ENCODE peak calls at places on chromosomes 2 and 18, in four cellular contexts. Y is aorta, I is A673, J is spleen. R is an unnamed sample.

GRCh38 chr2:18178736-18179349 is 300.4 kb downstream of the KCNS3 start:
- DNase-seq in J (no peak), I (peak), Y (no peak), R (no peak)

GRCh38 chr2:81196383-81196851 is 891.9 kb upstream of the LRRTM1 start:
- DNase-seq in Y (peak), I (no peak), J (no peak), R (peak)

GRCh38 chr2:147182260-147182659 is 662.6 kb upstream of the ACVR2A start:
- DNase-seq in I (no peak), J (no peak), Y (no peak), R (no peak)

GRCh38 chr2:11068856-11069526 is 86.3 kb upstream of the SLC66A3 start:
- DNase-seq in Y (no peak), I (no peak), J (no peak), R (no peak)

GRCh38 chr2:24913896-24914295 is 6.1 kb downstream of the ADCY3 start:
- DNase-seq in J (peak), I (no peak), Y (peak), R (no peak)

GRCh38 chr2:173502296-173502695 is 147.6 kb downstream of the CDCA7 start:
- DNase-seq in I (no peak), J (no peak), Y (no peak), R (no peak)

GRCh38 chr2:173062806-173063205 is 12.8 kb upstream of the MAP3K20 start:
- DNase-seq in I (peak), Y (no peak), J (no peak), R (no peak)

GRCh38 chr2:23803275-23803964 is 123.5 kb downstream of the ATAD2B start:
- DNase-seq in I (no peak), Y (no peak), J (no peak), R (no peak)

GRCh38 chr2:159195719-159196118 is 90.8 kb downstream of the WDSUB1 start:
- DNase-seq in Y (no peak), I (no peak), J (peak), R (no peak)

GRCh38 chr2:124027182-124027581 is 2.1 kb downstream of the CNTNAP5 start:
- DNase-seq in Y (no peak), J (no peak), I (peak), R (no peak)

GRCh38 chr18:12944724-12945123 is 3.1 kb upstream of the SEH1L start:
- DNase-seq in Y (peak), J (no peak), I (no peak), R (no peak)

GRCh38 chr18:24271381-24272331 is 126.0 kb downstream of the OSBPL1A start:
- DNase-seq in Y (peak), I (peak), J (peak), R (peak)

GRCh38 chr18:60809937-60810336 is 437.4 kb upstream of the MC4R start:
- DNase-seq in I (no peak), Y (no peak), J (no peak), R (no peak)

DNA sequence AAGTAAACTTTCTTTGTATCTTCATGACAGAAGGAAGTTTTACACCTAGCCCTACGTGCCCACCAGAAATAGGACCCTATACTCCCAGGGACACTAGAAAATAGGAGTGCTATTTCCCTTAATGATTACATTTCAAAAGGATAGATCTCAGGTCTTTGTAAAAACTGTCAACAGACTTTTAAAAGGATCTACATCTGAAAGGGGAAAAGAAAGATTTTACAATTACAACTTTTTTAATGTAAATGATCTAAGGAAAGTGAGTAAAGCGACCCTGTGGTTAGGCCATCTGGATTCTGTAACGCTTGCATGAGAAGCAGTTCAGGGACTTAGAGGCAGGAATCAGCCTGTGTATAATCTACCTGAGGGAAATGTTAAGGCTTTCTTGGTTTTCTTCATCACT is 431.8 kb upstream of the MC4R start:
- DNase-seq in Y (no peak), J (no peak), I (no peak), R (no peak)
- H3K27ac ChIP-seq in Y (no peak), J (no peak), I (no peak), R (no peak)

GRCh38 chr2:75570948-75571729 is 10.4 kb upstream of the EVA1A start:
- DNase-seq in Y (no peak), I (peak), J (no peak), R (no peak)
- H3K27ac ChIP-seq in Y (no peak), I (peak), J (no peak), R (peak)

DNA sequence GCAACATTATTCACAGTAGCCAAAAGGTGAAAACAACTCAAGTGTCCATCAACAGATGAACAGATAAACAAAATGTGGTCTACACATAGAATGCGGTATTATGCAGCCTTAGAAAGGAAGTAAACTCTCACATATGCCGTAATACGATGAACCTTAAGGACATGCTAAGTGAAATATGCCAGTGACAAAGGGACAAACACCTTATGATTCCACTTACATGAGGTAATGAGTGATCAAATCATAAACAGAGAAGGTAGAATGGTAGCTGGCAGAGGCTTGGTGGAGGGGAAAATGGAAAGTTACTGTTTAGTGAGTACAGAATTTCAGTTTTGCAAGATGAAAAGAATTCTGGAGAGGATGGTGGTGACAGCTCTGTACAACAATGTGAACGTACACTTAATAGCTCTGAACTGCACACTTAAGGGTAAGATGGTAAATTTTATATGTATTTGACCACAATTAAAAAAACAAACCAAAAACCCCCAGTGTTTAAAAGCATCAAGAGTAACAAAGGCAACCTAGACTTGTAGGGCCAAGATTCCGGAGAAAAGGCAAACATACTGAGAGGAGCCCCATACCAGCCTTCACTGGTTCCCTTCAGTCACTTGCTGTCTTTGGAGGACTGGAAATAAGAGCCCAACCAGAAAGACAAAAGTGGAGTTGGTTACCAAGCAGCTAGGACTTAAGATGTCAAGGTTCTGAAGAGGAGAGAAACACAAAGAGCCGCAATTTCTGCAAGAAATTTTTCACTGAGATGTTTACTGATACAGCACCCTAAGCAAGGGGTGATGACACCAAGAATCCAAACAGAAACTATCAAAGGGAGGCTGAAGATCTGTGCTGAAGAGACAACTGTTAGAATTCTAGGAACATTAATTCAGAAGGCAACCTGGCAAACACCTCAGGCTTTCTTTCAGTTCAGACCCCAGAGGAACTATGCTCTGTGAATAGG is 61.3 kb downstream of the CUL3 start:
- DNase-seq in Y (no peak), I (no peak), J (no peak), R (no peak)
- H3K27ac ChIP-seq in Y (no peak), I (no peak), J (peak), R (no peak)

GRCh38 chr2:151637284-151637781 is 96.9 kb downstream of the NEB start:
- DNase-seq in J (peak), I (peak), Y (no peak), R (no peak)

GRCh38 chr2:151638188-151638933 is 95.9 kb downstream of the NEB start:
- DNase-seq in Y (no peak), I (peak), J (no peak), R (no peak)

GRCh38 chr2:151634726-151635467 is 99.4 kb downstream of the NEB start:
- DNase-seq in J (no peak), I (no peak), Y (no peak), R (no peak)

GRCh38 chr2:151630372-151630771 is 103.9 kb downstream of the NEB start:
- DNase-seq in Y (no peak), J (no peak), I (no peak), R (no peak)

GRCh38 chr2:151632993-151633592 is 101.2 kb downstream of the NEB start:
- DNase-seq in Y (no peak), J (no peak), I (peak), R (no peak)
- H3K27ac ChIP-seq in Y (no peak), J (no peak), I (no peak), R (no peak)

DNA sequence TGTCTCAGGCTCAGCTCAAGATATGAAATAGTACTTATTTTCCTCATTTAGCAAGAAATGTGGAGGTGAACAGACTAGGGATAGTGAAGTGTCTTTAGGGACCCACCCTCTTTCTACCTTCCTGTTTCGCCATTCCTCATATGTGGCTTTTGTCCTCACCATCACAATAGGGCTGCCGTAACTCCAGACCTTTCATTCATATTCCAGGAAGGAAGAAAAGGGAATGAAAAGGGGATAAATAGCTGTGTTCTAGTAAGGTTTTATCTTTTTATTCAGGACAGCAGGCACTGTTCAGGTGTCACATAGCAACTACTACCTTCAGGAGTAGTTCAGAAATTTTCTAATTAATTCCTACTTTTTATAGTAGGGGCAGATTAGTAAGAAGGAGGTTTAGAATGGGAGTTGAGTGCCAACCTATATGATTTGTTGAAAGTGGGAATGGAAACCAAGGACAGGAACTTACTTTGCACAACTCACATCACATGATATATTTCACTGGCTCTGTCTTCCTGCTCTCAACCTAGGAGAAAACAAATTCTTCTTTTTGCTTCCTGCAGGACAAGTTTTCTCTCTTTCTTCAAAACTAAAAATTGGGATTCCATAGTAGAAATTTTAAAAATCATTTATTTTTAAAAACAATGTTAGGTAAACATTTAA is 36.0 kb upstream of the HDAC4 start:
- DNase-seq in I (no peak), Y (no peak), J (no peak), R (no peak)
- H3K27ac ChIP-seq in I (no peak), Y (no peak), J (peak), R (no peak)

GRCh38 chr2:218290316-218291261 is 1.7 kb downstream of the TMBIM1 start:
- DNase-seq in I (no peak), Y (no peak), J (peak), R (no peak)
- H3K27ac ChIP-seq in I (peak), Y (peak), J (peak), R (peak)

GRCh38 chr18:72692595-72692994 is 148.5 kb upstream of the CBLN2 start:
- DNase-seq in I (no peak), J (no peak), Y (no peak), R (no peak)

GRCh38 chr18:72697706-72698105 is 153.6 kb upstream of the CBLN2 start:
- DNase-seq in Y (no peak), I (peak), J (no peak), R (no peak)

DNA sequence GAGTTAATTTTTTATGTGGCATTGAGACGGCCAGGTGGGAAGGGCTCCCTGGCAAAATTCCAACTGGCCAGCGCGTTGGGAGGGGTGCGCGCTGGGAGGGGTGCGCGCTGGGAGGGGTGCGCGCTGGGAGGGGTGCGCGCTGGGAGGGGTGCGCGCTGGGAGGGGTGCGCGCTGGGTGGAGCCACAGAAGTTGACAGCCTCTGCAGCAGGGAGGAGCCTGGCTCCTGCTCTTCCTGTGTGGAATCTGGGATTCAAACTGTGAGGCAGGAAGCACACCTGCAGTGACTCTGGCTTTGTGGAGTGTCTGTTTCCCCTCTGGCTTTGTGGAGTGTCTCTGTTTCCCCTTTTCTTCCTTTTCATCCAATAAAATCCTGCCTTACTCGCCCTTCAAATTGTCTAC is 147.9 kb upstream of the CBLN2 start:
- DNase-seq in I (peak), J (no peak), Y (no peak), R (no peak)
- H3K27ac ChIP-seq in I (no peak), J (no peak), Y (no peak), R (no peak)

DNA sequence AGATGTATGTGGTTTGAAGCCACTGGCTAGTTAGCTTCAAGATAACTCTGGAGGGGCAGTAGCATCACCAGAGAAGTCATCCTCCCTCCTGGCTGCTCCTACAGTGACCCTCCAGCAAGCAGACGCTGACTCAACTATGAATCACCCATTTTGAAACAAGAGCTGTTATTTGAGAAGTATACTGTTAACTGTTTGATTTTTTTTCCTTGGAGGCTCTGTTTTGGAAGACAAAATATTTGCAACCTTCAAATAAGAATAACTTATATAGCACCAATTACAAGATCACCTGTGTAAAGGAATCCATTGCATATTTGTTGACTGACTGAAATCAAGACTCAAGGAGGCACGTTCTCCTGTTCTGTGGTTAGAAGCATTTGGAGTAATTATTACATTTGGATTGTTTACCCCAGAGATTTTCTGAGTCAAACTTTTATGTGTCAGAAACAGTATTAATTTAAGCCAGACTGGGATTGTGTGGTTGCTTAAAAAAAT is 313.8 kb downstream of the MTX2 start:
- DNase-seq in Y (no peak), J (no peak), I (peak), R (no peak)
- H3K27ac ChIP-seq in Y (no peak), J (no peak), I (peak), R (no peak)

GRCh38 chr2:239818531-239819011 is 206.6 kb downstream of the NDUFA10 start:
- DNase-seq in I (no peak), Y (peak), J (peak), R (peak)
- H3K27ac ChIP-seq in I (no peak), Y (no peak), J (no peak), R (no peak)